ENCODE peak calls at places on chromosomes 13 and 19, in six cellular contexts. J is BJ; R is body of pancreas; H is GM12865; Z is cardiac fibroblast; Q is CD8-positive, alpha-beta T cell. W is an unnamed sample.

GRCh38 chr19:32779082-32779481 is 59.5 kb downstream of the TDRD12 start:
- DNase-seq in Q (no peak), J (no peak), R (no peak), Z (no peak), H (no peak), W (no peak)

GRCh38 chr19:1851581-1852293 is 3.5 kb upstream of the REXO1 start:
- DNase-seq in H (no peak), Q (peak), Z (no peak), J (no peak), R (no peak), W (no peak)

GRCh38 chr13:109816112-109816978 is 30.0 kb upstream of the IRS2 start:
- DNase-seq in H (no peak), Q (no peak), R (peak), J (no peak), Z (no peak), W (no peak)

GRCh38 chr13:23357349-23357748 is 76.2 kb downstream of the SACS start:
- DNase-seq in H (no peak), R (no peak), J (no peak), Z (peak), Q (no peak), W (no peak)

GRCh38 chr19:44753932-44754742 is 5.6 kb downstream of the BCL3 start:
- DNase-seq in Q (peak), R (peak), Z (peak), J (no peak), H (peak), W (peak)

GRCh38 chr13:114127473-114128347 is 4.7 kb downstream of the RASA3 start:
- DNase-seq in Z (no peak), R (no peak), H (no peak), Q (no peak), J (no peak), W (no peak)

GRCh38 chr13:50017819-50018218 is 2.6 kb downstream of the KCNRG start:
- DNase-seq in Z (no peak), J (no peak), Q (no peak), R (no peak), H (no peak), W (no peak)

GRCh38 chr13:42153371-42153770 is 104.9 kb downstream of the DGKH start:
- DNase-seq in R (no peak), H (no peak), J (no peak), Z (peak), Q (no peak), W (no peak)

GRCh38 chr13:77113496-77113895 is 86.5 kb upstream of the FBXL3 start:
- DNase-seq in J (no peak), R (no peak), H (no peak), Q (no peak), Z (peak), W (no peak)

GRCh38 chr13:114283581-114283980 is 2.2 kb downstream of the UPF3A start:
- DNase-seq in J (no peak), Z (no peak), R (no peak), Q (no peak), H (no peak), W (peak)

GRCh38 chr19:12784871-12785430 is 6.3 kb upstream of the JUNB start:
- DNase-seq in H (peak), R (no peak), Z (peak), J (no peak), Q (no peak), W (peak)

GRCh38 chr19:49669511-49669910 is 3.8 kb downstream of the BCL2L12 start:
- DNase-seq in Q (no peak), J (no peak), H (no peak), R (no peak), Z (no peak), W (no peak)

GRCh38 chr19:13051581-13052165 is 51.0 kb downstream of the LYL1 start:
- DNase-seq in J (no peak), Q (no peak), Z (peak), H (peak), R (peak), W (peak)

GRCh38 chr19:39997595-39998216 is 846 bp downstream of the ZNF546 start:
- DNase-seq in Q (no peak), H (peak), J (no peak), Z (no peak), R (no peak), W (no peak)

GRCh38 chr19:35483089-35483488 is 7.2 kb downstream of the KRTDAP start:
- DNase-seq in Z (no peak), R (no peak), Q (no peak), J (no peak), H (peak), W (no peak)

GRCh38 chr13:36858285-36858684 is 39.3 kb downstream of the RFXAP start:
- DNase-seq in R (peak), H (peak), J (peak), Z (peak), Q (no peak), W (peak)

GRCh38 chr13:29706923-29707322 is 111.4 kb upstream of the SLC7A1 start:
- DNase-seq in R (no peak), Z (no peak), Q (no peak), H (no peak), J (no peak), W (no peak)

GRCh38 chr19:35644987-35645679 is 3.0 kb upstream of the COX6B1 start:
- DNase-seq in R (peak), H (peak), Z (peak), Q (peak), J (no peak), W (peak)

GRCh38 chr19:5035817-5036732 is 67.2 kb downstream of the KDM4B start:
- DNase-seq in H (no peak), Q (no peak), J (no peak), R (no peak), Z (no peak), W (no peak)

GRCh38 chr13:31686660-31687430 is 52.5 kb upstream of the RXFP2 start:
- DNase-seq in H (no peak), Z (peak), Q (no peak), J (no peak), R (no peak), W (no peak)

GRCh38 chr13:113851480-113851803 is 12.4 kb downstream of the GAS6 start:
- DNase-seq in H (no peak), Q (peak), J (no peak), Z (no peak), R (no peak), W (no peak)

GRCh38 chr13:26721251-26721939 is 39.2 kb downstream of the GPR12 start:
- DNase-seq in R (no peak), J (no peak), H (peak), Q (peak), Z (no peak), W (peak)

GRCh38 chr19:40321566-40322270 is 26.5 kb downstream of the C19orf47 start:
- DNase-seq in Z (no peak), J (no peak), Q (no peak), H (no peak), R (no peak), W (no peak)

GRCh38 chr13:39111145-39111544 is 72.9 kb downstream of the NHLRC3 start:
- DNase-seq in H (no peak), R (no peak), Q (no peak), Z (no peak), J (no peak), W (no peak)

GRCh38 chr19:6768236-6768785 is 1.1 kb upstream of the SH2D3A start:
- DNase-seq in J (no peak), R (no peak), H (peak), Z (no peak), Q (no peak), W (no peak)

GRCh38 chr19:40341601-40342482 is 6.4 kb downstream of the C19orf47 start:
- DNase-seq in H (no peak), Q (no peak), J (no peak), Z (no peak), R (no peak), W (no peak)

GRCh38 chr13:95643009-95643408 is 1.5 kb downstream of the DZIP1 start:
- DNase-seq in H (no peak), Z (no peak), R (no peak), Q (no peak), J (no peak), W (no peak)

GRCh38 chr19:48123907-48124675 is 13.5 kb upstream of the PLA2G4C start:
- DNase-seq in Q (no peak), H (no peak), R (no peak), J (peak), Z (peak), W (no peak)
- TF ChIP-seq CTCF in Q (no peak), H (no peak), R (no peak), J (peak), Z (peak), W (no peak)

DNA sequence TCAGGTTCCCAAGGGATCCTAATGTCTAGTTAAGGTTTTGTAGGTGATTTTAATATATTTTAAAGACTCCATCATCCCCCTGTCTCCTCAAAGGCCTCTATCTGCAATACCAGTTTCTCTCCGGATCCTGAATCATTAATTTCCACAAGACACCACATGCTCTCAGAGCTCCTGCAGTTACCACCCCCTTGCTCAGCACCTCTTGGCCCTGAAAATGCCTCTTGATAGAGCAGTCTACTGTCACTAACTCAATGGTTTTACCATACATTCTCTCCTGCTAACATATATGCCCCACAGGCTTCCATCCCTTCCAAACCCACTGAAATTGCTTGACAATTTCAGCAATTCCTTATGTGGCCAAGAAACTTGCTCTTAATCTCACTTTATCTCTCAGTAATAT is 1.9 kb upstream of the PEG3 start:
- DNase-seq in H (no peak), Z (no peak), J (no peak), Q (no peak), R (no peak), W (no peak)
- H3K4me3 ChIP-seq in H (no peak), Z (no peak), J (no peak), Q (no peak), R (no peak), W (no peak)

GRCh38 chr13:33868343-33868994 is 50.5 kb downstream of the RFC3 start:
- DNase-seq in Q (no peak), Z (no peak), R (no peak), H (no peak), J (no peak), W (no peak)

GRCh38 chr13:33869005-33869404 is 51.1 kb downstream of the RFC3 start:
- DNase-seq in Z (no peak), R (no peak), H (no peak), Q (no peak), J (no peak), W (no peak)

GRCh38 chr13:33865945-33866344 is 48.0 kb downstream of the RFC3 start:
- DNase-seq in R (no peak), H (peak), J (no peak), Z (no peak), Q (no peak), W (no peak)

GRCh38 chr13:33870046-33870668 is 52.2 kb downstream of the RFC3 start:
- DNase-seq in H (no peak), R (peak), J (no peak), Z (no peak), Q (no peak), W (no peak)

GRCh38 chr13:33867472-33867871 is 49.5 kb downstream of the RFC3 start:
- DNase-seq in Z (no peak), Q (no peak), R (no peak), J (no peak), H (no peak), W (no peak)
- TF ChIP-seq CTCF in Z (no peak), Q (no peak), R (no peak), J (no peak), H (no peak), W (no peak)

GRCh38 chr13:54607421-54607820 is 1578.8 kb downstream of the OLFM4 start:
- DNase-seq in H (no peak), Q (no peak), Z (no peak), J (no peak), R (no peak), W (no peak)
- H3K4me3 ChIP-seq in H (no peak), Q (no peak), Z (no peak), J (no peak), R (no peak), W (no peak)

W was measured in HL-60.